ENCODE peak calls at places on chromosomes 7 and 10, in six cellular contexts. Q, T, Y, G, O and W are unnamed samples.

GRCh38 chr10:13882112-13882711 is 295.4 kb downstream of the PRPF18 start:
- DNase-seq in Q (no peak), T (peak), Y (peak), G (peak), O (no peak), W (no peak)

GRCh38 chr10:48232717-48233447 is 41.6 kb downstream of the FRMPD2 start:
- DNase-seq in Q (no peak), T (no peak), Y (no peak), G (no peak), O (no peak), W (peak)

GRCh38 chr10:17265468-17265867 is 37.4 kb downstream of the VIM start:
- DNase-seq in Q (no peak), T (no peak), Y (no peak), G (no peak), O (no peak), W (no peak)

GRCh38 chr10:75662715-75663114 is 231.3 kb downstream of the LRMDA start:
- DNase-seq in Q (peak), T (peak), Y (peak), G (peak), O (no peak), W (peak)

GRCh38 chr10:132528064-132528800 is 9.4 kb upstream of the INPP5A start:
- DNase-seq in Q (no peak), T (no peak), Y (peak), G (no peak), O (no peak), W (no peak)

GRCh38 chr7:36227223-36227622 is 74.2 kb downstream of the EEPD1 start:
- DNase-seq in Q (peak), T (no peak), Y (peak), G (no peak), O (no peak), W (no peak)

GRCh38 chr7:97116308-97116707 is 1.2 kb upstream of the SDHAF3 start:
- DNase-seq in Q (peak), T (peak), Y (peak), G (peak), O (no peak), W (no peak)

GRCh38 chr7:130695840-130696239 is 9.5 kb upstream of the TSGA13 start:
- DNase-seq in Q (no peak), T (no peak), Y (peak), G (peak), O (peak), W (no peak)

GRCh38 chr10:24414597-24414996 is 205.7 kb downstream of the KIAA1217 start:
- DNase-seq in Q (no peak), T (no peak), Y (no peak), G (peak), O (no peak), W (no peak)

GRCh38 chr7:68203246-68203645 is 1206.6 kb downstream of the TYW1 start:
- DNase-seq in Q (no peak), T (no peak), Y (no peak), G (no peak), O (no peak), W (no peak)

GRCh38 chr7:72152171-72153131 is 259.7 kb downstream of the CALN1 start:
- DNase-seq in Q (no peak), T (peak), Y (no peak), G (no peak), O (no peak), W (no peak)

GRCh38 chr10:43361532-43362190 is 9.8 kb upstream of the FXYD4 start:
- DNase-seq in Q (no peak), T (no peak), Y (no peak), G (no peak), O (no peak), W (no peak)

GRCh38 chr7:21198929-21199328 is 229.0 kb upstream of the SP4 start:
- DNase-seq in Q (no peak), T (no peak), Y (no peak), G (no peak), O (no peak), W (no peak)

GRCh38 chr10:113454341-113455061 is 98.4 kb upstream of the HABP2 start:
- DNase-seq in Q (peak), T (peak), Y (peak), G (peak), O (no peak), W (peak)

GRCh38 chr10:84654671-84655070 is 326.3 kb downstream of the CCSER2 start:
- DNase-seq in Q (no peak), T (no peak), Y (no peak), G (no peak), O (peak), W (no peak)

GRCh38 chr10:52379287-52379686 is 65.2 kb downstream of the DKK1 start:
- DNase-seq in Q (no peak), T (no peak), Y (no peak), G (no peak), O (no peak), W (no peak)

GRCh38 chr10:119526149-119526548 is 16.4 kb downstream of the RGS10 start:
- DNase-seq in Q (no peak), T (no peak), Y (no peak), G (no peak), O (no peak), W (no peak)

GRCh38 chr7:25515876-25516275 is 287.6 kb upstream of the NPVF start:
- DNase-seq in Q (no peak), T (no peak), Y (no peak), G (no peak), O (no peak), W (no peak)

GRCh38 chr7:2185715-2186114 is 47.0 kb downstream of the MAD1L1 start:
- DNase-seq in Q (no peak), T (no peak), Y (no peak), G (no peak), O (no peak), W (no peak)

GRCh38 chr7:43851796-43852195 is 17.5 kb downstream of the MRPS24 start:
- DNase-seq in Q (no peak), T (no peak), Y (no peak), G (no peak), O (no peak), W (no peak)

GRCh38 chr10:132040046-132040445 is 25.7 kb upstream of the JAKMIP3 start:
- DNase-seq in Q (no peak), T (no peak), Y (no peak), G (no peak), O (no peak), W (no peak)

GRCh38 chr7:44285561-44285960 is 39.8 kb downstream of the CAMK2B start:
- DNase-seq in Q (no peak), T (no peak), Y (no peak), G (no peak), O (no peak), W (no peak)

GRCh38 chr7:139725077-139725476 is 52.7 kb downstream of the HIPK2 start:
- DNase-seq in Q (no peak), T (no peak), Y (peak), G (no peak), O (no peak), W (no peak)

GRCh38 chr10:101783736-101784118 is 481 bp upstream of the NPM3 start:
- DNase-seq in Q (no peak), T (no peak), Y (peak), G (peak), O (no peak), W (no peak)

GRCh38 chr7:77982926-77983550 is 184.5 kb downstream of the PHTF2 start:
- DNase-seq in Q (no peak), T (no peak), Y (no peak), G (no peak), O (no peak), W (no peak)

GRCh38 chr10:113648478-113648877 is 15.4 kb downstream of the NRAP start:
- DNase-seq in Q (no peak), T (no peak), Y (peak), G (no peak), O (no peak), W (no peak)

GRCh38 chr10:70585555-70586243 is 16.8 kb downstream of the PRF1 start:
- DNase-seq in Q (no peak), T (no peak), Y (no peak), G (no peak), O (no peak), W (no peak)

GRCh38 chr7:18700147-18700546 is 204.6 kb downstream of the HDAC9 start:
- DNase-seq in Q (no peak), T (no peak), Y (peak), G (no peak), O (no peak), W (no peak)

GRCh38 chr7:14016950-14017349 is 27.5 kb upstream of the ETV1 start:
- DNase-seq in Q (no peak), T (no peak), Y (peak), G (no peak), O (no peak), W (no peak)

GRCh38 chr10:93436577-93436976 is 45.6 kb downstream of the MYOF start:
- DNase-seq in Q (no peak), T (peak), Y (peak), G (no peak), O (no peak), W (no peak)

GRCh38 chr7:142384508-142384922 is 126.7 kb upstream of the PRSS58 start:
- DNase-seq in Q (no peak), T (no peak), Y (peak), G (peak), O (no peak), W (no peak)